ENCODE peak calls at places on chromosome 19, in eight cellular contexts. R, N, P, S, Q, Y, H and F are unnamed samples.
A peak's percentile ranks its signal among the peaks of the same experiment; 100 is the strongest.

GRCh38 chr19:49157445-49158224 is at the start of gene TRPM4:
- DNase-seq in H (peak; percentile 98), S (peak; percentile 82), N (no peak), P (peak; percentile 97), Y (peak; percentile 96), Q (peak; percentile 86), R (peak; percentile 81), F (peak; percentile 94)

GRCh38 chr19:43720936-43721335 is 5.1 kb downstream of the IRGC start:
- DNase-seq in S (no peak), P (no peak), Q (no peak), R (no peak), H (no peak), Y (no peak), N (no peak), F (no peak)

GRCh38 chr19:48633148-48634035 is 3.8 kb downstream of the DBP start:
- DNase-seq in N (no peak), P (no peak), Q (no peak), Y (no peak), S (no peak), R (peak; percentile 54), H (peak; percentile 56), F (peak; percentile 87)

GRCh38 chr19:55166530-55167268 is at the start of gene DNAAF3:
- DNase-seq in H (peak; percentile 99), P (peak; percentile 94), N (peak; percentile 90), S (peak; percentile 98), Y (peak; percentile 91), R (peak; percentile 99), Q (peak; percentile 91), F (peak; percentile 98)

GRCh38 chr19:39679056-39679790 is 23.5 kb downstream of the LGALS16 start:
- DNase-seq in Q (no peak), P (peak; percentile 8), N (no peak), S (no peak), H (no peak), R (peak; percentile 30), Y (no peak), F (no peak)

GRCh38 chr19:33301011-33301899 is 1.1 kb downstream of the CEBPA start:
- DNase-seq in H (peak; percentile 73), Y (no peak), N (no peak), S (peak; percentile 14), R (no peak), P (no peak), Q (peak; percentile 88), F (peak; percentile 32)

GRCh38 chr19:33784432-33784831 is 12.2 kb upstream of the KCTD15 start:
- DNase-seq in Y (no peak), S (no peak), H (no peak), R (no peak), P (no peak), Q (no peak), N (no peak), F (no peak)

GRCh38 chr19:51687791-51688664 is 5.1 kb upstream of the SPACA6 start:
- DNase-seq in S (peak; percentile 71), H (peak; percentile 89), R (peak; percentile 84), P (peak; percentile 70), N (no peak), Y (peak; percentile 74), Q (peak; percentile 77), F (peak; percentile 59)

GRCh38 chr19:43779147-43779819 is 1.5 kb downstream of the KCNN4 start:
- DNase-seq in P (no peak), Y (peak; percentile 36), R (no peak), Q (peak; percentile 86), H (no peak), S (no peak), N (no peak), F (no peak)

GRCh38 chr19:37931941-37932655 is 25.1 kb downstream of the SIPA1L3 start:
- DNase-seq in N (peak; percentile 38), H (peak; percentile 91), P (peak; percentile 8), R (no peak), Y (peak; percentile 32), Q (peak; percentile 87), S (peak; percentile 63), F (peak; percentile 23)

GRCh38 chr19:49142866-49143335 is 12.3 kb downstream of the HRC start:
- DNase-seq in Q (peak; percentile 88), N (peak; percentile 69), S (peak; percentile 94), H (peak; percentile 98), P (peak; percentile 95), Y (peak; percentile 92), R (peak; percentile 90), F (peak; percentile 45)

GRCh38 chr19:42189133-42189532 is 28.3 kb downstream of the DEDD2 start:
- DNase-seq in N (no peak), Y (no peak), Q (no peak), R (no peak), P (no peak), S (no peak), H (no peak), F (peak; percentile 55)

GRCh38 chr19:22052644-22053013 is 345 bp downstream of the ZNF257 start:
- DNase-seq in Q (peak; percentile 79), S (peak; percentile 2), Y (no peak), P (no peak), H (no peak), R (no peak), N (no peak), F (no peak)

GRCh38 chr19:46488551-46488950 is 7.1 kb downstream of the PNMA8B start:
- DNase-seq in Y (no peak), H (peak; percentile 50), Q (no peak), N (no peak), S (no peak), P (no peak), R (no peak), F (no peak)

GRCh38 chr19:13864223-13864512 is 12.8 kb upstream of the NANOS3 start:
- DNase-seq in Y (no peak), P (no peak), H (no peak), S (no peak), R (no peak), N (no peak), Q (peak; percentile 50), F (no peak)
- H3K27me3 ChIP-seq in Y (no peaks in the 10 kb centered on the region), P (no peaks in the 10 kb centered on the region), H (peaks cover 49% of the 10 kb centered on the region), S (peaks cover 28% of the 10 kb centered on the region), R (peaks cover 5% of the 10 kb centered on the region), N (no peaks in the 10 kb centered on the region), Q (peaks cover 30% of the 10 kb centered on the region), F (no peaks in the 10 kb centered on the region)

DNA sequence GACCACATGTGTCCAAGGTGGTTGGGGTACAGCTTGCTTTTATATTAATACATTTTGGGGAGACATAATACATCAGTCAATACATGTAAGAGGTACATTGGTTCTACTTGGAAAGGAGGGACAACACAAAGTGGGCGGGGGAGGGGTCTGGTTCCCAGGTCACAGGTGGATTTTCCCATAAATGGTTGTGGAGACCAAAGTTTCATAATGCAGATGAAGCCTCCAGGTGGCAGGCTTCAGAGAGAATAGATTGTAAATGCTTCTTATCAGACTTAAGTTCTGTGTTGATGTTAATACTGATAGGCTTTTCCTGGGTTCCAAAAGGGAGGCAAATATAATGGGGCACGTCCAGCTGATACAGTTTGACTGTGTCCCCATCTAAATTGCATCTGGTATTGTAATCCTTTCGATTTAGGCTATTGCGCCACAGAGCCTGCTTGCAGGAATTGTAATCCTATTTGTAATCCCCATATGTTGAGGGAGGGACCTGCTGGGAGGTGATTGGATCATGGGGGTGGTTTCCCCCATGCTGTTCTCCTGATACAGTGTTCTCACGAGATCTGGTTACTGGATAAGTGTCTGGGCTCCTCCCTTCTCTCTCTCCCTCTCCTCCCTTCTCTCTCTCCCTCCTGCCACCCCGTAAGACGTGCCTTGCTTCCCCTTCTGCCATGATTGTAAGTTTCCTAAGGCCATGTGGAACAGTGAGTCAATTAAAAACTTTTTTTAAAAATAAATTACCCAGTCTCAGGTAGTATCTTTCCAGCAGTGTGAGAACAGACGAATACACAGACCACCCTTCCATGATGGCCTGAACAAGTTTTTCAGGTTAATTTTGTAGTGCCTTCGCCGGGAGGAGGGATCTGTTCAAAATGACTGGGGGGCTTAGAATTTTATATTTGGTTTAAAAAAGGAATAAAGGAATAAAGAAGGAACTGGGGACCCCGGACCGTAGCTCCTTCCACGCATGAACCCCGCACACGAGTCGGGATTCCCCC is 44.9 kb downstream of the ZNF823 start:
- DNase-seq in N (no peak), Q (no peak), R (no peak), P (no peak), H (peak; percentile 84), Y (no peak), S (peak; percentile 66), F (peak; percentile 91)
- TF ChIP-seq CTCF in N (no peak), Q (no peak), R (no peak), P (no peak), H (peak; percentile 32), Y (no peak), S (no peak), F (no peak)

DNA sequence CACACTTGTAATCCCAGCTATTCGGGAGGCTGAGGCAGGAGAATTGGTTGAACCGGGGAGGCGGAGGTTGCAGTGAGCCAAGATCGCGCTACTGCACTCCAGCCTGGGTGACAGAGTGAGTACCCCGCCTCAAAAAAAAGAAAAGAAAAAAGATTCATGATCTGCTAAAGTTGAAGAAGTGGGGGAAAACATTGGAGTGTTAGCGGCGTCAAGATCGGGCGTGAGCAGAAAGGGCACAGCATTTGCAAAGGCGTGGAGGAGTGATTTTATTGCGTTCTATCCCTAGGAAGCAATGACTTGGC is 874 bp upstream of the DNM2 start:
- DNase-seq in Y (no peak), N (no peak), R (no peak), Q (no peak), P (no peak), H (no peak), S (no peak), F (no peak)
- H3K4me3 ChIP-seq in Y (peak overlapping the region; percentile 51), N (peak overlapping the region; percentile 44), R (no peak overlapping the region), Q (peak overlapping the region; percentile 13), P (peak overlapping the region; percentile 33), H (peak overlapping the region; percentile 61), S (no peak overlapping the region), F (no peak overlapping the region)

GRCh38 chr19:30959011-30959410 is 390.2 kb downstream of the TSHZ3 start:
- DNase-seq in P (no peak), Q (no peak), Y (no peak), H (no peak), S (no peak), N (no peak), R (no peak), F (no peak)
- H3K27me3 ChIP-seq in P (peaks cover 20% of the 10 kb centered on the region), Q (no peaks in the 10 kb centered on the region), Y (peaks cover 45% of the 10 kb centered on the region), H (no peaks in the 10 kb centered on the region), S (no peaks in the 10 kb centered on the region), N (no peaks in the 10 kb centered on the region), R (peaks cover 7% of the 10 kb centered on the region), F (no peaks in the 10 kb centered on the region)

GRCh38 chr19:47540748-47541147 is 25.9 kb upstream of the NAPA start:
- DNase-seq in Y (no peak), R (no peak), N (peak; percentile 11), H (no peak), S (peak; percentile 65), P (no peak), Q (no peak), F (peak; percentile 49)
- TF ChIP-seq CTCF in Y (peak; percentile 25), R (peak; percentile 32), N (peak; percentile 62), H (peak; percentile 62), S (peak; percentile 50), P (no peak), Q (peak; percentile 9), F (peak; percentile 25)

GRCh38 chr19:939922-940321 is 14.1 kb downstream of the ARID3A start:
- DNase-seq in N (no peak), R (no peak), S (no peak), P (no peak), Q (no peak), Y (no peak), H (no peak), F (no peak)
- H3K4me3 ChIP-seq in N (no peak overlapping the region), R (no peak overlapping the region), S (no peak overlapping the region), P (peak overlapping the region; percentile 41), Q (no peak overlapping the region), Y (no peak overlapping the region), H (no peak overlapping the region), F (no peak overlapping the region)

GRCh38 chr19:35833972-35834371 is 18.3 kb downstream of the NPHS1 start:
- DNase-seq in Y (no peak), Q (no peak), R (no peak), P (no peak), S (no peak), N (no peak), H (no peak), F (no peak)
- H3K27me3 ChIP-seq in Y (peaks cover 83% of the 10 kb centered on the region), Q (peaks cover 41% of the 10 kb centered on the region), R (peaks cover 7% of the 10 kb centered on the region), P (peaks cover 48% of the 10 kb centered on the region), S (peaks cover 28% of the 10 kb centered on the region), N (peaks cover 4% of the 10 kb centered on the region), H (peaks cover 55% of the 10 kb centered on the region), F (no peaks in the 10 kb centered on the region)